ENCODE peak calls at places on chromosomes 11 and 22, in seven cellular contexts. R, L, K, A, G, J and H are unnamed samples.

GRCh38 chr11:121554552-121554951 is 101.8 kb upstream of the SORL1-AS1 start:
- DNase-seq in R (no peak), L (no peak), K (no peak), A (no peak), G (no peak), J (no peak), H (no peak)

GRCh38 chr11:126592496-126593410 is 237.3 kb downstream of the ST3GAL4 start:
- DNase-seq in R (no peak), L (peak), K (no peak), A (no peak), G (no peak), J (no peak), H (no peak)

GRCh38 chr11:70871881-70872280 is 380.5 kb downstream of the SHANK2 start:
- DNase-seq in R (peak), L (no peak), K (no peak), A (no peak), G (no peak), J (no peak), H (no peak)

GRCh38 chr22:17772963-17773605 is 1.2 kb downstream of the BID start:
- DNase-seq in R (peak), L (peak), K (no peak), A (no peak), G (peak), J (no peak), H (no peak)

GRCh38 chr11:12540913-12541587 is 133.2 kb upstream of the TEAD1 start:
- DNase-seq in R (peak), L (no peak), K (no peak), A (no peak), G (no peak), J (no peak), H (no peak)

GRCh38 chr11:76808158-76808557 is 25.0 kb downstream of the TSKU start:
- DNase-seq in R (no peak), L (peak), K (no peak), A (no peak), G (peak), J (no peak), H (no peak)

GRCh38 chr22:40818192-40818746 is 877 bp downstream of the SLC25A17 start:
- DNase-seq in R (no peak), L (no peak), K (no peak), A (no peak), G (no peak), J (no peak), H (no peak)

GRCh38 chr11:120924109-120924508 is 99.8 kb upstream of the TBCEL start:
- DNase-seq in R (no peak), L (no peak), K (no peak), A (no peak), G (no peak), J (no peak), H (no peak)

GRCh38 chr11:11313902-11314692 is 39.0 kb downstream of the CSNK2A3 start:
- DNase-seq in R (no peak), L (no peak), K (no peak), A (no peak), G (peak), J (no peak), H (no peak)

GRCh38 chr11:61949169-61950034 is 749 bp upstream of the BEST1 start:
- DNase-seq in R (peak), L (no peak), K (no peak), A (no peak), G (peak), J (no peak), H (peak)

GRCh38 chr11:61339490-61339878 is 6.5 kb downstream of the TKFC start:
- DNase-seq in R (no peak), L (no peak), K (no peak), A (no peak), G (no peak), J (no peak), H (no peak)

GRCh38 chr11:132644511-132644910 is 887.8 kb downstream of the OPCML start:
- DNase-seq in R (no peak), L (no peak), K (no peak), A (no peak), G (no peak), J (no peak), H (no peak)

GRCh38 chr22:36252754-36253522 is at the start of gene APOL1:
- DNase-seq in R (peak), L (peak), K (peak), A (peak), G (peak), J (peak), H (no peak)
- TF ChIP-seq POLR2AphosphoS5 in R (peak), L (peak), K (peak), A (peak), G (peak), J (peak), H (no peak)

GRCh38 chr22:39517470-39517869 is 2.9 kb upstream of the ATF4 start:
- DNase-seq in R (no peak), L (no peak), K (no peak), A (no peak), G (no peak), J (no peak), H (no peak)
- TF ChIP-seq POLR2AphosphoS5 in R (no peak), L (no peak), K (no peak), A (no peak), G (no peak), J (no peak), H (no peak)

GRCh38 chr11:64926689-64927088 is 2.2 kb downstream of the PPP2R5B start:
- DNase-seq in R (no peak), L (no peak), K (no peak), A (no peak), G (no peak), J (no peak), H (no peak)

GRCh38 chr11:64923151-64923661 is 1.3 kb upstream of the PPP2R5B start:
- DNase-seq in R (peak), L (peak), K (no peak), A (no peak), G (no peak), J (no peak), H (no peak)

GRCh38 chr11:64925536-64926449 is 1.3 kb downstream of the PPP2R5B start:
- DNase-seq in R (no peak), L (no peak), K (no peak), A (no peak), G (no peak), J (no peak), H (no peak)

GRCh38 chr11:64924910-64925284 is 408 bp downstream of the PPP2R5B start:
- DNase-seq in R (peak), L (no peak), K (no peak), A (no peak), G (no peak), J (no peak), H (no peak)

DNA sequence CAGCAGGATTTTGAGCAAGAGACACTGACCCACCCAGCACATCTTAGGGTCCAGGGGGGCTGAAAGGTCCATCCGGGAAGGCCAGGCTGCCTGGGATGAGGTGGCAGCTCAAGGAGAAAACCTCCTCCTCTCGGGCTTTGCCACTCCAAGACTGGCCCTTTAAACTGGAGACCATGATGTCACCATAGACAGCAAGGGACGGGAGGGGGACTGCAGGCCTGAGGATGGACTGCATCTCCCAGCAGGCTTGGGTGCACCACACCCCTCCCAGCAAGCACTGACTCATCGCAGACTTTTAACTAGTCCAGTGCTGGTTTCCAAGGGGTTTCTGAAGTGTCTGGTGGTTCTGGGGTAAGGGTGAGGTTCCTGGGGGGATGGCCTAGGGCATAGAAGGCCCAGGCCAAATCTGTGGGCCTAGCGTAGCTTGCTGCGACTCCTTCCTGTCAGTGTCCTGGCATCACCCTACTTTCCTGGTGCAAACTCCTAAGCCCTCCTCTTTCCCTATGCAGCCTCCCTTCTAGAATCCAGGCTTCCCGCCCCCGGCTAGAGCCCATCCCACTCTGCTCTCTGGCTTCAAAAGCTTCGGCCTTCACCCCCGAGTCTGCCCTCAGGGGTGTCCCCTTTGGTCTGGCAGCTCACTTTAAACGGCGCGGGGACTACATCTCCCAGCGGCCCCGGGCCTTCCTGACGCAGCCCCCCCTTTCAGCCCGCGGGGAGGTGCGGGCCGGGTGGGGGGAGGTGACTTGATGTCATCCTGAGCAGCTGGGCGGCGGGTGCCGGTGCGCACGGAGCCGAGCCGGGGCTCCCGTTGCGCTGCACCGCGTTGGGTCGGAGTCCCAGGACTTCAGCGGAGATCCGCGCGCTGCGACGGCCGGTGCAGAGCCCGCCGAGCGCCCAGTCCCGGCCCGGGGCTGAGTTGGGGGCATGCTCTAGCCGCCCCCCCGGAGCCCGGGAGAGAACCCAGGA is at the start of gene PPP2R5B:
- DNase-seq in R (peak), L (peak), K (peak), A (peak), G (peak), J (peak), H (no peak)
- TF ChIP-seq POLR2AphosphoS5 in R (peak), L (peak), K (peak), A (peak), G (peak), J (peak), H (no peak)

DNA sequence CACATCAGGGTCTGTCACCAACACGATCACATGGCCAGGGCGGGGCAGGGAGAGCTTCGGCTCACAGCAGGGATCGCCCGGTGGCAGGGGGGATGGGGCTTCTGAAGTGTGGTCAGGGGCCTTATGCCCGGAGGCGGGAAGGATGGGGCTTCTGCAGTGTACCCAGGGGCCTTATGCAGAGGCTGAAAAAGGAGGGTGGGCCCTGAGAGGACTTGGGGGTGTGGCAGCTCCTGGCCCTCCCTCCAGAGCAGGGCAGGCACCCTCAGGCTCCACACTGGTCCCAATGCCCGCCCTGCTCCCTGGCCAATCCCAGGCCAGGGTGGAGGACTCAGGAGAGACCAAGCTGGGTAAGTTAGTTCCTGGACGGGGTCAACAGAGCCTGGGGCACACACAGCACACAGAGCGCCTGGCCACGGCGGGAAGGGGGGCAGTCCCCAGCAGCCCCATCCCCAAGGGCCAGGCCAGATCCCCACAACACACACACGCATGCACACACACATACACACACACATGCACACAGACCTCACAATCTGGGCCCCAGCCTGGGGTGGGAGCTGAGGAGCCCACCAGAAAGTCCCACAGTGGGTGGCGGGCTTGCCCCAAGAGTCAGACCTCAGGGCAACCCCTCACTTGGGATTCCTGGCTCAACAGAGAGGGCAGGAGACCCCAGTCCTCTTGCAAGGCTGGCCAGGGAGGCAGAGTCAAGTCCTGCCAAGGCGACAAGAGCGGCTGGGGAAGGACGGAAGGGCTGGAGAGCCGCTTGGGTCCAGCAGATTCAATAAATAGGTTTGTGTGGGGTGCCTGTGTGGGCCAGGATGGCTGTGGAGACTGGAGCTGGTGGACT is 1.1 kb upstream of the CEND1 start:
- DNase-seq in R (no peak), L (peak), K (no peak), A (no peak), G (no peak), J (no peak), H (no peak)
- TF ChIP-seq POLR2AphosphoS5 in R (no peak), L (no peak), K (no peak), A (no peak), G (no peak), J (no peak), H (no peak)

GRCh38 chr22:23790819-23791736 is 4.3 kb downstream of the SMARCB1 start:
- DNase-seq in R (no peak), L (peak), K (no peak), A (no peak), G (no peak), J (no peak), H (no peak)
- TF ChIP-seq POLR2AphosphoS5 in R (no peak), L (no peak), K (no peak), A (no peak), G (no peak), J (peak), H (no peak)

GRCh38 chr22:46056169-46057041 is 79.4 kb upstream of the WNT7B start:
- DNase-seq in R (peak), L (peak), K (peak), A (peak), G (peak), J (no peak), H (no peak)

GRCh38 chr22:46055851-46056168 is 78.8 kb upstream of the WNT7B start:
- DNase-seq in R (no peak), L (no peak), K (no peak), A (no peak), G (no peak), J (no peak), H (no peak)

GRCh38 chr22:46057762-46058420 is 80.9 kb upstream of the WNT7B start:
- DNase-seq in R (peak), L (peak), K (peak), A (peak), G (peak), J (peak), H (no peak)

GRCh38 chr22:46058591-46059519 is 81.9 kb upstream of the WNT7B start:
- DNase-seq in R (peak), L (peak), K (peak), A (peak), G (peak), J (no peak), H (no peak)

GRCh38 chr22:46057206-46057605 is 80.2 kb upstream of the WNT7B start:
- DNase-seq in R (peak), L (peak), K (peak), A (peak), G (no peak), J (no peak), H (no peak)
- TF ChIP-seq POLR2AphosphoS5 in R (peak), L (no peak), K (no peak), A (no peak), G (no peak), J (no peak), H (no peak)